ENCODE peak calls at places on chromosome 12, in five cellular contexts. Y, G, I, W and U are unnamed samples.

GRCh38 chr12:1457901-1458300 is 136.5 kb downstream of the FBXL14 start:
- DNase-seq in I (peak), Y (peak), W (no peak), G (no peak), U (peak)

GRCh38 chr12:103728323-103728722 is 112.7 kb downstream of the NT5DC3 start:
- DNase-seq in G (no peak), W (no peak), I (no peak), Y (no peak), U (no peak)

GRCh38 chr12:125183187-125184067 is 118.2 kb downstream of the AACS start:
- DNase-seq in W (peak), G (peak), Y (peak), I (peak), U (peak)

GRCh38 chr12:65524666-65525065 is 246.2 kb downstream of the MSRB3 start:
- DNase-seq in I (peak), G (no peak), W (no peak), Y (peak), U (no peak)

GRCh38 chr12:94427520-94428381 is 31.9 kb downstream of the CEP83 start:
- DNase-seq in G (no peak), Y (peak), W (peak), I (no peak), U (peak)

GRCh38 chr12:94570161-94570560 is 80.2 kb downstream of the TMCC3 start:
- DNase-seq in Y (peak), I (peak), W (no peak), G (no peak), U (no peak)

GRCh38 chr12:60112778-60113177 is 516.9 kb downstream of the SLC16A7 start:
- DNase-seq in G (no peak), W (no peak), I (peak), Y (no peak), U (no peak)

GRCh38 chr12:132669166-132669879 is 17.8 kb downstream of the POLE start:
- DNase-seq in G (no peak), W (no peak), Y (no peak), I (no peak), U (no peak)

GRCh38 chr12:31216479-31216878 is 109.5 kb downstream of the SINHCAF start:
- DNase-seq in G (no peak), Y (no peak), I (no peak), W (no peak), U (no peak)